ENCODE peak calls at places on chromosomes 6 and 20, in nine cellular contexts. Z is H1, P is mammary epithelial cell, Q is neuronal stem cell, Y is IMR-90, G is GM12878, U is GM23248, E is HepG2, D is HCT116. M is an unnamed sample.

GRCh38 chr6:84059082-84059481 is 25.5 kb downstream of the MRAP2 start:
- DNase-seq in Y (no peak), U (no peak), D (no peak), Z (no peak), P (no peak), Q (no peak), E (no peak), G (no peak), M (no peak)

GRCh38 chr6:158865769-158866168 is 46.6 kb upstream of the EZR start:
- DNase-seq in Q (no peak), Z (no peak), D (no peak), Y (no peak), P (no peak), G (no peak), E (no peak), U (no peak), M (no peak)

GRCh38 chr20:17765584-17765983 is 65.8 kb downstream of the BANF2 start:
- DNase-seq in E (no peak), Y (no peak), D (no peak), Z (no peak), P (no peak), U (no peak), Q (no peak), G (no peak), M (no peak)

GRCh38 chr6:135087403-135087802 is 32.8 kb upstream of the HBS1L start:
- DNase-seq in P (no peak), Q (no peak), E (peak; percentile 27), Z (no peak), Y (no peak), D (no peak), G (no peak), U (no peak), M (no peak)

GRCh38 chr6:163724196-163724595 is 309.7 kb downstream of the QKI start:
- DNase-seq in P (no peak), Q (no peak), Y (no peak), D (no peak), G (no peak), E (no peak), Z (no peak), U (no peak), M (no peak)

GRCh38 chr6:422423-423061 is 31.0 kb downstream of the IRF4 start:
- DNase-seq in G (no peak), Q (no peak), P (peak; percentile 91), Y (peak; percentile 97), E (peak; percentile 96), Z (no peak), D (no peak), U (peak; percentile 95), M (peak; percentile 93)

GRCh38 chr6:55758156-55758942 is 117.0 kb downstream of the BMP5 start:
- DNase-seq in Q (no peak), G (no peak), E (peak; percentile 5), D (no peak), U (peak; percentile 96), Z (no peak), Y (peak; percentile 91), P (peak; percentile 93), M (peak; percentile 73)

GRCh38 chr6:37025621-37026466 is 20.4 kb downstream of the FGD2 start:
- DNase-seq in Z (no peak), U (no peak), D (no peak), Y (no peak), E (no peak), Q (no peak), G (no peak), P (no peak), M (no peak)

GRCh38 chr6:132768051-132768517 is 10.4 kb upstream of the VNN2 start:
- DNase-seq in E (peak; percentile 55), Z (peak; percentile 31), G (no peak), U (peak; percentile 27), Q (peak; percentile 29), D (peak; percentile 40), P (peak; percentile 43), Y (no peak), M (no peak)

GRCh38 chr20:62305149-62305764 is 2.5 kb downstream of the ADRM1 start:
- DNase-seq in P (peak; percentile 32), Y (no peak), G (no peak), Z (no peak), Q (no peak), U (peak; percentile 14), E (peak; percentile 61), D (no peak), M (no peak)

GRCh38 chr20:4563534-4563933 is 158.2 kb upstream of the PRND start:
- DNase-seq in E (peak; percentile 44), Y (peak; percentile 80), Q (peak; percentile 27), D (no peak), U (peak; percentile 85), P (peak; percentile 68), G (no peak), Z (no peak), M (peak; percentile 73)

GRCh38 chr20:19737025-19737424 is 21.0 kb upstream of the RIN2 start:
- DNase-seq in P (peak; percentile 98), E (peak; percentile 33), U (peak; percentile 91), D (no peak), Q (no peak), Y (peak; percentile 48), G (peak; percentile 37), Z (no peak), M (peak; percentile 45)

GRCh38 chr6:53236241-53236640 is 87.6 kb upstream of the GCM1 start:
- DNase-seq in E (no peak), G (no peak), U (no peak), Y (no peak), Z (no peak), P (no peak), Q (no peak), D (no peak), M (no peak)

GRCh38 chr6:114796576-114796975 is 453.8 kb upstream of the HS3ST5 start:
- DNase-seq in U (no peak), G (no peak), Y (no peak), Z (no peak), E (no peak), P (no peak), D (no peak), Q (no peak), M (no peak)

GRCh38 chr6:57147955-57148858 is 23.9 kb upstream of the BAG2 start:
- DNase-seq in P (no peak), Y (no peak), U (no peak), G (no peak), Q (no peak), Z (no peak), E (no peak), D (no peak), M (peak; percentile 24)
- H3K4me3 ChIP-seq in P (no peak overlapping the region), Y (no peak overlapping the region), U (no peak overlapping the region), G (no peak overlapping the region), Q (no peak overlapping the region), Z (no peak overlapping the region), E (no peak overlapping the region), D (no peak overlapping the region), M (no peak overlapping the region)

GRCh38 chr20:1669304-1669703 is 11.7 kb upstream of the SIRPG start:
- DNase-seq in U (peak; percentile 75), Y (no peak), E (no peak), P (no peak), G (no peak), Q (no peak), Z (no peak), D (no peak), M (peak; percentile 18)

GRCh38 chr20:1667510-1668085 is 10.0 kb upstream of the SIRPG start:
- DNase-seq in Y (no peak), D (no peak), G (no peak), P (no peak), Z (no peak), U (no peak), E (no peak), Q (no peak), M (no peak)

GRCh38 chr20:1664911-1665310 is 7.3 kb upstream of the SIRPG start:
- DNase-seq in P (no peak), D (no peak), E (no peak), G (peak; percentile 19), Q (no peak), Y (no peak), Z (no peak), U (no peak), M (no peak)

GRCh38 chr20:1665345-1665744 is 7.8 kb upstream of the SIRPG start:
- DNase-seq in G (no peak), E (no peak), Q (no peak), D (no peak), U (no peak), P (no peak), Z (no peak), Y (no peak), M (no peak)

GRCh38 chr20:1666802-1667201 is 9.2 kb upstream of the SIRPG start:
- DNase-seq in Q (no peak), E (no peak), Y (no peak), Z (no peak), G (no peak), P (no peak), U (no peak), D (no peak), M (no peak)
- H3K4me1 ChIP-seq in Q (no peaks in the 10 kb centered on the region), E (no peaks in the 10 kb centered on the region), Y (no peaks in the 10 kb centered on the region), Z (no peaks in the 10 kb centered on the region), G (peaks cover 20% of the 10 kb centered on the region), P (peaks cover 12% of the 10 kb centered on the region), U (peaks cover 8% of the 10 kb centered on the region), D (no peaks in the 10 kb centered on the region), M (no peaks in the 10 kb centered on the region)

GRCh38 chr6:70198825-70199224 is 104.1 kb downstream of the COL9A1 start:
- DNase-seq in Q (no peak), G (no peak), U (no peak), D (no peak), E (no peak), Y (no peak), Z (no peak), P (no peak), M (no peak)
- H2AFZ ChIP-seq in Q (no peak overlapping the region), G (no peak overlapping the region), U (no peak overlapping the region), D (no peak overlapping the region), E (no peak overlapping the region), Y (no peak overlapping the region), Z (peak overlapping the region; percentile 89), P (no peak overlapping the region), M (no peak overlapping the region)

DNA sequence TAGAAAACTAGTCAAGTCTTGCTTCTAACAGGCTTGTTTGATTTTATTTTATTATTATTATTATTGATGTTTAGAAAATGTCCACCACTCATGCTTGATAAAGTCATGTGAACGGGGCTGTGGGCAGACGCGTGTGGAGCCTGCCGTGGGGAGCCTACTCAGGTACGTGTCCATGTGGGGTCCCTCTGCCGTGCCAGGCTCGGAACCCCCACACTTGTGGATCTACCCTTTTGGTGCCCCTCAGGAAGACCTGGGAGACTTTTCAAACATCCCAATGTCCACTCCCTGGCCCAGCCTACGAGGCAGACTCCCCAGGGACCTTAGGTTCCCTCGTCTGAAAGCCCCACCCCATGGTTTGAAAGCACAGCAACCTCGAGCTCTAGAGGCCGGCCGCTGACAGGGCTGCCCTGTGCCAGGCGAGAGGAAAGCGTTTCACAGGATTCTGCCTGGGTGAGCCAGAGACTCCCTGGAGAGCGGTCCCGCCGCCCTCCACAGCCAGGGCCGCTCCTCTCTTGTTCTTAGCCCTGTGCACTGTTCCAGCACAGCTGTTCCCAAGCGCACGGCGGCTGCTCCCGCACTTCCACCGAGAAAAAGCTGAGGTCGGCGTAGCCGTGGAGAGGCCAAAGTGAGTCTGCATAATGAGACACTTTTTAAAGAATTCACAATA is 249.7 kb downstream of the TTLL2 start:
- DNase-seq in Y (no peak), Z (no peak), P (no peak), E (no peak), U (no peak), G (no peak), Q (no peak), D (no peak), M (no peak)
- H3K4me3 ChIP-seq in Y (no peak overlapping the region), Z (no peak overlapping the region), P (no peak overlapping the region), E (no peak overlapping the region), U (no peak overlapping the region), G (no peak overlapping the region), Q (no peak overlapping the region), D (no peak overlapping the region), M (no peak overlapping the region)